ENCODE peak calls at places on chromosome 18, in ten cellular contexts. One of them, this sample, is unnamed.

GRCh38 chr18:10768221-10768620 is 242.4 kb downstream of the NAPG start:
- DNase-seq in right atrium auricular region: no peak
- DNase-seq in aorta: no peak
- DNase-seq in brain microvascular endothelial cell: no peak
- DNase-seq in PC-3: no peak
- DNase-seq in NT2/D1: no peak
- DNase-seq in GM12865: no peak
- DNase-seq in heart right ventricle: no peak
- DNase-seq in CD8-positive, alpha-beta T cell: no peak
- DNase-seq in kidney epithelial cell: no peak
- DNase-seq in this sample: no peak

GRCh38 chr18:30889582-30890301 is 152.8 kb downstream of the DSC3 start:
- DNase-seq in kidney epithelial cell: peak; percentile 5
- DNase-seq in aorta: no peak
- DNase-seq in PC-3: peak; percentile 60
- DNase-seq in NT2/D1: peak; percentile 39
- DNase-seq in GM12865: peak; percentile 1
- DNase-seq in brain microvascular endothelial cell: peak; percentile 2
- DNase-seq in CD8-positive, alpha-beta T cell: no peak
- DNase-seq in right atrium auricular region: no peak
- DNase-seq in heart right ventricle: no peak
- DNase-seq in this sample: no peak

GRCh38 chr18:74819433-74820059 is 221.9 kb downstream of the ZNF407 start:
- DNase-seq in right atrium auricular region: no peak
- DNase-seq in kidney epithelial cell: no peak
- DNase-seq in PC-3: peak; percentile 45
- DNase-seq in heart right ventricle: no peak
- DNase-seq in NT2/D1: peak; percentile 35
- DNase-seq in GM12865: peak; percentile 31
- DNase-seq in CD8-positive, alpha-beta T cell: no peak
- DNase-seq in brain microvascular endothelial cell: no peak
- DNase-seq in aorta: no peak
- DNase-seq in this sample: no peak

GRCh38 chr18:79876497-79876896 is 75.0 kb downstream of the SLC66A2 start:
- DNase-seq in aorta: no peak
- DNase-seq in brain microvascular endothelial cell: no peak
- DNase-seq in kidney epithelial cell: no peak
- DNase-seq in CD8-positive, alpha-beta T cell: no peak
- DNase-seq in right atrium auricular region: no peak
- DNase-seq in NT2/D1: no peak
- DNase-seq in PC-3: peak; percentile 52
- DNase-seq in GM12865: no peak
- DNase-seq in heart right ventricle: no peak
- DNase-seq in this sample: no peak

GRCh38 chr18:70659026-70659726 is 370.3 kb downstream of the SOCS6 start:
- DNase-seq in aorta: no peak
- DNase-seq in GM12865: no peak
- DNase-seq in NT2/D1: no peak
- DNase-seq in brain microvascular endothelial cell: peak; percentile 73
- DNase-seq in heart right ventricle: peak; percentile 31
- DNase-seq in PC-3: no peak
- DNase-seq in right atrium auricular region: no peak
- DNase-seq in kidney epithelial cell: no peak
- DNase-seq in CD8-positive, alpha-beta T cell: peak; percentile 86
- DNase-seq in this sample: no peak

GRCh38 chr18:39345321-39345720 is 1779.7 kb upstream of the CELF4 start:
- DNase-seq in CD8-positive, alpha-beta T cell: no peak
- DNase-seq in kidney epithelial cell: no peak
- DNase-seq in heart right ventricle: no peak
- DNase-seq in brain microvascular endothelial cell: no peak
- DNase-seq in aorta: no peak
- DNase-seq in GM12865: no peak
- DNase-seq in PC-3: no peak
- DNase-seq in NT2/D1: no peak
- DNase-seq in right atrium auricular region: no peak
- DNase-seq in this sample: peak; percentile 17

GRCh38 chr18:6054443-6054842 is 159.1 kb upstream of the TMEM200C start:
- DNase-seq in GM12865: no peak
- DNase-seq in heart right ventricle: no peak
- DNase-seq in kidney epithelial cell: no peak
- DNase-seq in CD8-positive, alpha-beta T cell: no peak
- DNase-seq in right atrium auricular region: no peak
- DNase-seq in brain microvascular endothelial cell: no peak
- DNase-seq in NT2/D1: no peak
- DNase-seq in aorta: no peak
- DNase-seq in PC-3: no peak
- DNase-seq in this sample: no peak

GRCh38 chr18:53028565-53028964 is 688.6 kb downstream of the DCC start:
- DNase-seq in NT2/D1: no peak
- DNase-seq in GM12865: no peak
- DNase-seq in kidney epithelial cell: no peak
- DNase-seq in aorta: no peak
- DNase-seq in PC-3: no peak
- DNase-seq in right atrium auricular region: no peak
- DNase-seq in CD8-positive, alpha-beta T cell: no peak
- DNase-seq in brain microvascular endothelial cell: no peak
- DNase-seq in heart right ventricle: no peak
- DNase-seq in this sample: no peak

GRCh38 chr18:26961805-26962204 is 96.3 kb upstream of the AQP4 start:
- DNase-seq in aorta: no peak
- DNase-seq in right atrium auricular region: no peak
- DNase-seq in GM12865: no peak
- DNase-seq in heart right ventricle: no peak
- DNase-seq in brain microvascular endothelial cell: no peak
- DNase-seq in PC-3: no peak
- DNase-seq in kidney epithelial cell: no peak
- DNase-seq in CD8-positive, alpha-beta T cell: no peak
- DNase-seq in NT2/D1: no peak
- DNase-seq in this sample: no peak

GRCh38 chr18:331231-331771 is 63.5 kb upstream of the THOC1 start:
- DNase-seq in PC-3: no peak
- DNase-seq in GM12865: no peak
- DNase-seq in aorta: no peak
- DNase-seq in kidney epithelial cell: no peak
- DNase-seq in right atrium auricular region: no peak
- DNase-seq in brain microvascular endothelial cell: peak; percentile 44
- DNase-seq in NT2/D1: no peak
- DNase-seq in CD8-positive, alpha-beta T cell: no peak
- DNase-seq in heart right ventricle: no peak
- DNase-seq in this sample: no peak

GRCh38 chr18:49651033-49651432 is 89.2 kb downstream of the LIPG start:
- DNase-seq in CD8-positive, alpha-beta T cell: no peak
- DNase-seq in brain microvascular endothelial cell: no peak
- DNase-seq in heart right ventricle: no peak
- DNase-seq in kidney epithelial cell: no peak
- DNase-seq in PC-3: no peak
- DNase-seq in GM12865: no peak
- DNase-seq in aorta: no peak
- DNase-seq in NT2/D1: no peak
- DNase-seq in right atrium auricular region: no peak
- DNase-seq in this sample: no peak

GRCh38 chr18:24736686-24737085 is 276.2 kb downstream of the HRH4 start:
- DNase-seq in heart right ventricle: no peak
- DNase-seq in kidney epithelial cell: no peak
- DNase-seq in GM12865: no peak
- DNase-seq in aorta: no peak
- DNase-seq in PC-3: no peak
- DNase-seq in brain microvascular endothelial cell: no peak
- DNase-seq in NT2/D1: no peak
- DNase-seq in CD8-positive, alpha-beta T cell: no peak
- DNase-seq in right atrium auricular region: no peak
- DNase-seq in this sample: no peak

GRCh38 chr18:47999801-48000248 is 69.4 kb upstream of the SMAD2 start:
- DNase-seq in aorta: no peak
- DNase-seq in heart right ventricle: no peak
- DNase-seq in GM12865: no peak
- DNase-seq in PC-3: no peak
- DNase-seq in kidney epithelial cell: no peak
- DNase-seq in NT2/D1: no peak
- DNase-seq in right atrium auricular region: no peak
- DNase-seq in brain microvascular endothelial cell: no peak
- DNase-seq in CD8-positive, alpha-beta T cell: no peak
- DNase-seq in this sample: no peak

GRCh38 chr18:10076502-10077030 is 162.8 kb downstream of the VAPA start:
- DNase-seq in heart right ventricle: no peak
- DNase-seq in kidney epithelial cell: no peak
- DNase-seq in aorta: no peak
- DNase-seq in PC-3: no peak
- DNase-seq in NT2/D1: no peak
- DNase-seq in brain microvascular endothelial cell: no peak
- DNase-seq in CD8-positive, alpha-beta T cell: no peak
- DNase-seq in right atrium auricular region: no peak
- DNase-seq in GM12865: no peak
- DNase-seq in this sample: no peak

GRCh38 chr18:22377769-22378168 is 39.9 kb downstream of the CTAGE1 start:
- DNase-seq in kidney epithelial cell: no peak
- DNase-seq in aorta: no peak
- DNase-seq in heart right ventricle: no peak
- DNase-seq in GM12865: no peak
- DNase-seq in CD8-positive, alpha-beta T cell: no peak
- DNase-seq in right atrium auricular region: no peak
- DNase-seq in PC-3: no peak
- DNase-seq in NT2/D1: no peak
- DNase-seq in brain microvascular endothelial cell: no peak
- DNase-seq in this sample: no peak

GRCh38 chr18:23879966-23880565 is 134.5 kb upstream of the TTC39C start:
- DNase-seq in CD8-positive, alpha-beta T cell: no peak
- DNase-seq in heart right ventricle: no peak
- DNase-seq in PC-3: no peak
- DNase-seq in NT2/D1: no peak
- DNase-seq in brain microvascular endothelial cell: no peak
- DNase-seq in kidney epithelial cell: no peak
- DNase-seq in right atrium auricular region: no peak
- DNase-seq in aorta: no peak
- DNase-seq in GM12865: no peak
- DNase-seq in this sample: no peak

DNA sequence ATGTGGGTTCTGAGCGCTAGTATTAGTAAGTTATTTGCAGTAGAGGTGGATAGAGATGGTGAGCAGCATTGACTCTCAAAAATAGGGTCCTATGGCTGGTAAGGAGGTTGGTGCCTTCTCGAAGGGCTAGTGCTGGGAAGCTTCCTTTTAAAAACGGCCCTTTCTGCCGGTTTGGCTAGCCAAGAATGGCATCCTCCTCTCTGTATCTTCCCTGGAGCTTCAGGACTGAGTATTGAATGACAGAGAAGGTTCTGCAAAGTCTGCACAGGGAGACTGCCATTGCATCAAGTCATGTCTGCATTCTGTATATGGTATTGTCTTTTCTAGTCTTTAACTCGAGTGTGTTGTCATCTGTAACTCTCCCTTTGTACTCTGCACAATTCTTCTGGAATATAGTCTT is 1.0 kb downstream of the LDLRAD4 start:
- DNase-seq in aorta: no peak
- DNase-seq in CD8-positive, alpha-beta T cell: no peak
- DNase-seq in heart right ventricle: no peak
- DNase-seq in right atrium auricular region: peak; percentile 52
- DNase-seq in NT2/D1: no peak
- DNase-seq in GM12865: no peak
- DNase-seq in kidney epithelial cell: no peak
- DNase-seq in brain microvascular endothelial cell: no peak
- DNase-seq in PC-3: no peak
- DNase-seq in this sample: no peak
- H3K4me3 ChIP-seq in aorta: peak overlapping the region; percentile 0
- H3K4me3 ChIP-seq in CD8-positive, alpha-beta T cell: peak overlapping the region; percentile 72
- H3K4me3 ChIP-seq in heart right ventricle: peak overlapping the region; percentile 79
- H3K4me3 ChIP-seq in right atrium auricular region: peak overlapping the region; percentile 92
- H3K4me3 ChIP-seq in NT2/D1: no peak overlapping the region
- H3K4me3 ChIP-seq in GM12865: no peak overlapping the region
- H3K4me3 ChIP-seq in kidney epithelial cell: no peak overlapping the region
- H3K4me3 ChIP-seq in brain microvascular endothelial cell: no peak overlapping the region
- H3K4me3 ChIP-seq in PC-3: no peak overlapping the region
- H3K4me3 ChIP-seq in this sample: no peak overlapping the region

GRCh38 chr18:57793630-57793986 is 9.5 kb downstream of the ATP8B1 start:
- DNase-seq in aorta: no peak
- DNase-seq in GM12865: no peak
- DNase-seq in brain microvascular endothelial cell: no peak
- DNase-seq in right atrium auricular region: no peak
- DNase-seq in CD8-positive, alpha-beta T cell: no peak
- DNase-seq in NT2/D1: no peak
- DNase-seq in heart right ventricle: no peak
- DNase-seq in kidney epithelial cell: no peak
- DNase-seq in PC-3: no peak
- DNase-seq in this sample: no peak
- H3K4me3 ChIP-seq in aorta: no peak overlapping the region
- H3K4me3 ChIP-seq in GM12865: no peak overlapping the region
- H3K4me3 ChIP-seq in brain microvascular endothelial cell: no peak overlapping the region
- H3K4me3 ChIP-seq in right atrium auricular region: no peak overlapping the region
- H3K4me3 ChIP-seq in CD8-positive, alpha-beta T cell: no peak overlapping the region
- H3K4me3 ChIP-seq in NT2/D1: no peak overlapping the region
- H3K4me3 ChIP-seq in heart right ventricle: no peak overlapping the region
- H3K4me3 ChIP-seq in kidney epithelial cell: no peak overlapping the region
- H3K4me3 ChIP-seq in PC-3: no peak overlapping the region
- H3K4me3 ChIP-seq in this sample: no peak overlapping the region

DNA sequence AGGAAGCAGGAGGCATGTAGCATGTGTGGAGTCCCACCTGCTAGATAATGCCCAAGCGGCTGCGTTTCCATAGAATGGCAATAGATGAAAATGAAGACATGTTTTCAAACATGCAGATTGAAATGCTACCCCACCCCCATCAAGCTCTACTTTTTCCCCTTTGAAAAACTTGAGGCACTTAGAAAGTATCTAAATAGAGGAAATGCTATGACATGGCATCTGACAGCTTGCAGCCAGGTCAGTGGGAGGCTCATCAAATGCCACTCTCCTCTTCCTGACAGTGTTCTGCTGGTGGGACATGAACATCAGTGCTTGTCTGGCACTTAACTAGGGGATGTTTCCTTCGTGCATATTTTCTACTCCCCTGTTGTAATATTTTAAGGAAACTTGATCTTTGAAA is 148.8 kb downstream of the ZNF236 start:
- DNase-seq in kidney epithelial cell: no peak
- DNase-seq in heart right ventricle: no peak
- DNase-seq in NT2/D1: no peak
- DNase-seq in aorta: no peak
- DNase-seq in right atrium auricular region: no peak
- DNase-seq in CD8-positive, alpha-beta T cell: no peak
- DNase-seq in brain microvascular endothelial cell: no peak
- DNase-seq in PC-3: no peak
- DNase-seq in GM12865: no peak
- DNase-seq in this sample: no peak
- H3K4me3 ChIP-seq in kidney epithelial cell: no peak overlapping the region
- H3K4me3 ChIP-seq in heart right ventricle: no peak overlapping the region
- H3K4me3 ChIP-seq in NT2/D1: no peak overlapping the region
- H3K4me3 ChIP-seq in aorta: no peak overlapping the region
- H3K4me3 ChIP-seq in right atrium auricular region: no peak overlapping the region
- H3K4me3 ChIP-seq in CD8-positive, alpha-beta T cell: no peak overlapping the region
- H3K4me3 ChIP-seq in brain microvascular endothelial cell: no peak overlapping the region
- H3K4me3 ChIP-seq in PC-3: no peak overlapping the region
- H3K4me3 ChIP-seq in GM12865: no peak overlapping the region
- H3K4me3 ChIP-seq in this sample: no peak overlapping the region

DNA sequence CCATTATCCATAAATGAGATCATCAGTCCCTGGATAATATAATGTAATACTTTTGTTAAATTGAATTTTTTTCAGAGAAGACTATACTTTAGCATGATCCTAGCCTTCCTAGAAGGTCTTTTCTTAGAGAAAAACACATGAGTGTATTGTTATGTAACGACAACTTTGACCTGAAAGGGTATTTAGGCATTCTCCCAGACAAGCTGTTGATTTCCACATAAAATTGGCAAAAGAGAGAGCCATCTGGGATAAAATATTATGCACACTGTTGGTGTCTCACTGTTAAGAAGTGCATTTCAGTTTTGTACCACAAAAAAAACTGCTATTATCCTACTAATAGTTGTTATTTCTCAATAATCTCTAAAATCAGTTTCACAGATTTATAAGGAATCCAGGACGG is 119.9 kb upstream of the MAPRE2 start:
- DNase-seq in brain microvascular endothelial cell: no peak
- DNase-seq in aorta: no peak
- DNase-seq in GM12865: no peak
- DNase-seq in PC-3: no peak
- DNase-seq in CD8-positive, alpha-beta T cell: no peak
- DNase-seq in kidney epithelial cell: no peak
- DNase-seq in right atrium auricular region: no peak
- DNase-seq in NT2/D1: no peak
- DNase-seq in heart right ventricle: no peak
- DNase-seq in this sample: no peak
- H3K4me3 ChIP-seq in brain microvascular endothelial cell: no peak overlapping the region
- H3K4me3 ChIP-seq in aorta: no peak overlapping the region
- H3K4me3 ChIP-seq in GM12865: no peak overlapping the region
- H3K4me3 ChIP-seq in PC-3: no peak overlapping the region
- H3K4me3 ChIP-seq in CD8-positive, alpha-beta T cell: no peak overlapping the region
- H3K4me3 ChIP-seq in kidney epithelial cell: no peak overlapping the region
- H3K4me3 ChIP-seq in right atrium auricular region: no peak overlapping the region
- H3K4me3 ChIP-seq in NT2/D1: no peak overlapping the region
- H3K4me3 ChIP-seq in heart right ventricle: no peak overlapping the region
- H3K4me3 ChIP-seq in this sample: no peak overlapping the region